ENCODE peak calls at places on chromosomes 11 and 22, in six cellular contexts. L is cardiac fibroblast; V is left cardiac atrium; K is H9; G is activated naive CD8-positive, alpha-beta T cell treated with anti-CD3 and anti-CD28 coated beads, Interleukin-2, amount 50 U/mL, for 24 hours; F is stimulated activated CD4-positive, alpha-beta T cell treated with anti-CD3 and anti-CD28 coated beads, Interleukin-2, amount 100 ng/mL, for 48 hours. Z is an unnamed sample.

GRCh38 chr11:83827940-83828554 is 541.9 kb upstream of the CCDC90B start:
- DNase-seq in K (no peak), V (no peak), G (no peak), L (peak), F (no peak), Z (no peak)

GRCh38 chr11:74837191-74837590 is 88.5 kb downstream of the RNF169 start:
- DNase-seq in K (no peak), V (no peak), G (no peak), L (no peak), F (no peak), Z (no peak)

GRCh38 chr22:16804882-16805281 is 20.3 kb downstream of the XKR3 start:
- DNase-seq in V (no peak), L (no peak), F (no peak), K (no peak), G (no peak), Z (no peak)

GRCh38 chr11:128463386-128463829 is 124.0 kb downstream of the ETS1 start:
- DNase-seq in G (no peak), F (no peak), V (peak), L (peak), K (no peak), Z (no peak)

GRCh38 chr11:44112083-44112865 is 16.8 kb downstream of the EXT2 start:
- DNase-seq in V (peak), L (peak), G (no peak), K (no peak), F (no peak), Z (no peak)

GRCh38 chr11:77672276-77672675 is 34.7 kb upstream of the CLNS1A start:
- DNase-seq in K (no peak), F (no peak), V (no peak), L (peak), G (no peak), Z (no peak)

GRCh38 chr11:17352925-17353227 is 1.3 kb downstream of the NCR3LG1 start:
- DNase-seq in L (peak), F (no peak), K (peak), V (peak), G (peak), Z (no peak)

GRCh38 chr11:4697583-4697982 is at the start of gene OR51E2:
- DNase-seq in F (no peak), V (no peak), K (no peak), G (no peak), L (peak), Z (no peak)

GRCh38 chr11:111441443-111441842 is 62.4 kb upstream of the POU2AF1 start:
- DNase-seq in F (no peak), K (no peak), L (peak), V (no peak), G (no peak), Z (no peak)

GRCh38 chr11:109864161-109864661 is 229.0 kb upstream of the ZC3H12C start:
- DNase-seq in L (no peak), K (no peak), G (peak), V (no peak), F (no peak), Z (no peak)

GRCh38 chr11:117588166-117588810 is 208.7 kb downstream of the DSCAML1 start:
- DNase-seq in G (no peak), V (no peak), L (no peak), K (no peak), F (no peak), Z (no peak)

GRCh38 chr22:35842519-35842913 is 124.8 kb downstream of the APOL5 start:
- DNase-seq in F (no peak), V (no peak), K (no peak), G (no peak), L (no peak), Z (no peak)

GRCh38 chr11:130816941-130817607 is 99.2 kb downstream of the SNX19 start:
- DNase-seq in F (no peak), V (no peak), G (no peak), L (no peak), K (no peak), Z (no peak)

GRCh38 chr22:26701323-26701722 is 43.9 kb downstream of the MIAT start:
- DNase-seq in L (no peak), F (no peak), G (no peak), K (no peak), V (no peak), Z (no peak)

GRCh38 chr22:26597026-26597425 is 7.1 kb upstream of the TPST2 start:
- DNase-seq in V (no peak), G (peak), F (no peak), K (no peak), L (no peak), Z (no peak)

GRCh38 chr11:113651018-113651417 is 55.1 kb downstream of the TMPRSS5 start:
- DNase-seq in K (no peak), L (no peak), F (no peak), V (no peak), G (no peak), Z (no peak)

GRCh38 chr22:45069925-45070324 is 60.1 kb upstream of the PHF21B start:
- DNase-seq in F (no peak), G (peak), L (no peak), K (no peak), V (no peak), Z (no peak)

GRCh38 chr11:73141031-73141308 is 1.1 kb downstream of the FCHSD2 start:
- DNase-seq in F (peak), K (no peak), L (no peak), G (no peak), V (no peak), Z (peak)

GRCh38 chr22:37433786-37434185 is 6.5 kb upstream of the ELFN2 start:
- DNase-seq in F (no peak), G (no peak), V (no peak), K (no peak), L (no peak), Z (no peak)

GRCh38 chr11:46520971-46521745 is 72.7 kb downstream of the AMBRA1 start:
- DNase-seq in F (no peak), G (no peak), K (no peak), L (peak), V (no peak), Z (no peak)

GRCh38 chr11:104151404-104152204 is 12.3 kb downstream of the PDGFD start:
- DNase-seq in G (no peak), F (no peak), L (peak), K (no peak), V (no peak), Z (no peak)

GRCh38 chr11:116529210-116529609 is 243.6 kb downstream of the BUD13 start:
- DNase-seq in K (no peak), G (no peak), F (no peak), V (no peak), L (no peak), Z (no peak)

GRCh38 chr22:31952094-31952401 is 7.7 kb downstream of the YWHAH start:
- DNase-seq in V (no peak), K (no peak), L (no peak), G (no peak), F (no peak), Z (no peak)

GRCh38 chr11:64401775-64402174 is 42.8 kb downstream of the RPS6KA4 start:
- DNase-seq in K (no peak), G (no peak), V (no peak), F (no peak), L (no peak), Z (no peak)

GRCh38 chr11:112962854-112963367 is 1.7 kb downstream of the NCAM1 start:
- DNase-seq in L (no peak), K (peak), V (peak), G (no peak), F (no peak), Z (peak)

Z was measured in right lobe of liver.